ENCODE peak calls at places on chromosomes 3 and 15, in six cellular contexts. X, K, M, P, Z and R are unnamed samples.

GRCh38 chr3:56365905-56366640 is 102.2 kb downstream of the ERC2 start:
- DNase-seq in X (no peak), K (no peak), M (no peak), P (no peak), Z (peak; percentile 10), R (no peak)

GRCh38 chr3:190167936-190168680 is 47.4 kb upstream of the P3H2 start:
- DNase-seq in X (no peak), K (no peak), M (no peak), P (no peak), Z (no peak), R (no peak)

GRCh38 chr15:87863152-87863551 is 393.4 kb downstream of the NTRK3 start:
- DNase-seq in X (no peak), K (no peak), M (no peak), P (no peak), Z (no peak), R (no peak)

GRCh38 chr3:8343058-8343457 is 158.6 kb upstream of the LMCD1 start:
- DNase-seq in X (no peak), K (no peak), M (no peak), P (no peak), Z (no peak), R (no peak)

GRCh38 chr3:5013021-5013906 is 34.0 kb downstream of the BHLHE40 start:
- DNase-seq in X (no peak), K (peak; percentile 65), M (peak; percentile 85), P (peak; percentile 39), Z (no peak), R (no peak)

GRCh38 chr15:88974392-88974791 is 61.2 kb upstream of the MFGE8 start:
- DNase-seq in X (no peak), K (no peak), M (no peak), P (no peak), Z (no peak), R (no peak)

GRCh38 chr15:41933771-41934170 is 38.6 kb downstream of the EHD4 start:
- DNase-seq in X (no peak), K (no peak), M (peak; percentile 61), P (no peak), Z (no peak), R (no peak)

GRCh38 chr15:82804575-82804949 is 1.3 kb downstream of the FSD2 start:
- DNase-seq in X (no peak), K (no peak), M (no peak), P (no peak), Z (no peak), R (no peak)

GRCh38 chr3:101202640-101203039 is 117.7 kb downstream of the IMPG2 start:
- DNase-seq in X (no peak), K (no peak), M (no peak), P (no peak), Z (no peak), R (no peak)

GRCh38 chr3:48695113-48695753 is 9.5 kb upstream of the NCKIPSD start:
- DNase-seq in X (no peak), K (no peak), M (no peak), P (no peak), Z (no peak), R (no peak)

GRCh38 chr3:59142581-59142980 is 92.8 kb upstream of the CFAP20DC start:
- DNase-seq in X (no peak), K (no peak), M (no peak), P (no peak), Z (no peak), R (no peak)

GRCh38 chr3:11569156-11569741 is 74.5 kb downstream of the VGLL4 start:
- DNase-seq in X (no peak), K (no peak), M (no peak), P (no peak), Z (no peak), R (no peak)

GRCh38 chr3:11566916-11567315 is 76.8 kb downstream of the VGLL4 start:
- DNase-seq in X (no peak), K (no peak), M (no peak), P (no peak), Z (peak; percentile 58), R (no peak)

GRCh38 chr3:11568503-11569155 is 75.1 kb downstream of the VGLL4 start:
- DNase-seq in X (no peak), K (no peak), M (peak; percentile 59), P (no peak), Z (no peak), R (no peak)

GRCh38 chr3:11566478-11566877 is 77.2 kb downstream of the VGLL4 start:
- DNase-seq in X (no peak), K (no peak), M (no peak), P (no peak), Z (no peak), R (no peak)

DNA sequence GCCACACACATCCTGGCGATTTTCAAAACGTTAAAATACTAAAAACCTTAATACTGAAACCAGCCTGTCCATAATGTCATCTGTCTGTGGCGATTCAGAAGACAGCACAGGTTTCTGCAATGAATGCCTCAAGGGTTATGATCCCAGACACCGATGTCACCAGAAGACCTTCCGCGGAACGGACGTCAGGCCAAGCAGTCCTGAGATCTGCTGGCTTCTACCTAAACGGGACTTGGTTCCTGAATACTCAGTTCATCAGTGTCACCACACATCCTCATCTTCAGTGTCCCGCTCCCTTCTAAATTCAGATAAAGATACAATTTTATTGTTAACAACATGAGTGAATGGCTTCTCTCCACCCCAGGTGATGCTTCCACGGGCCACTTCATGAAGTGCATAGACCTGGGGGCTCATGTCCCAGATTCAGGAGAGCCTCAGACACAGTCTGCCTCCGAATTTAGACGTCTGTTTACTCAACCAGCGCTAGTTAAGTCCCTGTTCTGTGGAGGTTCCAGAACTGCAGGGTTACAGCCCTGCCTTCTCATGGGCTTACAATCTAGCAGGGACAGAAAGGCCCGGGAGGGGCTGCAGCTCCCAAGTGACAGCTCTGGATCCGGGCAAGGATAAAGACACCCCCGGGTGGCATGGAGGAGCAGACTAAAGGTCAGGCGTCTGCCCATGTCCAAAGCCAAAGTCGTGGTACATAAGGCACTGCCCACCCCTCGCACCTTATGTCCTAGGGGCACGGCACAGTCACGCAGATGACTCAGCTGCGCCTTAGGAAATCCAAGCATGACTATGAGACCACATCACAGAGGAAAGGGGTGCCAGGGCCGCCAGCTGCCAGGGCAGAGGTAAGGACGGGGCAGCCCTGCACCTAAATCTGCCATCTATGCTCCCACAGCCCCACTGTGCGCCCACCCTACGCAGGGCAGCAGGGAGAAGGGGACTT is 75.9 kb downstream of the VGLL4 start:
- DNase-seq in X (no peak), K (no peak), M (peak; percentile 80), P (no peak), Z (no peak), R (no peak)
- H3K4me3 ChIP-seq in X (no peak overlapping the region), K (peak overlapping the region; percentile 29), M (peak overlapping the region; percentile 52), P (no peak overlapping the region), Z (no peak overlapping the region), R (no peak overlapping the region)

GRCh38 chr3:170766823-170767575 is 103.0 kb downstream of the RPL22L1 start:
- DNase-seq in X (no peak), K (no peak), M (no peak), P (no peak), Z (no peak), R (no peak)

GRCh38 chr3:170767576-170767941 is 102.4 kb downstream of the RPL22L1 start:
- DNase-seq in X (no peak), K (no peak), M (no peak), P (no peak), Z (no peak), R (no peak)

GRCh38 chr3:170765419-170766078 is 104.4 kb downstream of the RPL22L1 start:
- DNase-seq in X (no peak), K (no peak), M (no peak), P (no peak), Z (no peak), R (no peak)

GRCh38 chr3:170768334-170768801 is 101.6 kb downstream of the RPL22L1 start:
- DNase-seq in X (no peak), K (no peak), M (no peak), P (no peak), Z (no peak), R (no peak)

DNA sequence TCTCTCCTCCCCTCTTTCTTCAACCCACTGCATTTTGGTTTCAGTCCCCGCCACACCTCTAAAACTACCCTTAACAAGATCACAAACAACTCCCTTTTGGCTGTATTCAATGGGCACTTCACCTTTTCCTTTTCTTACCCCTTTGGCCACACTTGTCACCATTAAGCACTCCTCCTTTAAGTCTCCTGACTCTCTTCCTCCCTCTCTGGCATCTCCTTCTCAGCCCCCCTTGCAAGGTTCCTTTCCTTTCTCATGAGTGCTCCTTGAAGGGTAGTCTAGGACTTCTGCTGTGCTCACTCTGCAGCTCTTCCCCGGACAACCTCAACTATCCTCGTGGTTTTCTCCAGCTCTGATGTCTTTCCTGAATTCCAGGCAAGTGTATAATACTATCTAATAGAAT is 103.7 kb downstream of the RPL22L1 start:
- DNase-seq in X (no peak), K (no peak), M (no peak), P (no peak), Z (no peak), R (no peak)
- H3K4me3 ChIP-seq in X (no peak overlapping the region), K (no peak overlapping the region), M (no peak overlapping the region), P (no peak overlapping the region), Z (no peak overlapping the region), R (no peak overlapping the region)

DNA sequence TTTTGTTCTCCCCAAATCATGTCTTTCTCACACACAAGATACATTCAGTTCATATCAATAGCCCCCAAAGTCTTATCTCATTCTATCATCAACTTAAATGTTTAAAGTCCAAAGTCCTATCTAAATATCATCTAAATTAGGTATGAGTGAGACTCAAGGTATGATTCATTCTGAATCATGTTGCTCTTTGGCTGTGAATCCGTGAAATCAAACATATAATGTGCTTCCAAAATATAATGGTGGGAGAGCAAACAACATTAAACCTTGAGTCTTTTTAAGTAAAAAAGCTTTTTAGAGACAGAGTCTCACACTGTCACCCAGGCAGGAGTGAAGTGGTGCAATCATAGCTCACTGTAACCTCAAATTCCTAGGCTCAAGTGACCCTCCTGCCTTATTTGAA is 139.1 kb downstream of the SAMMSON start:
- DNase-seq in X (no peak), K (no peak), M (no peak), P (no peak), Z (no peak), R (no peak)
- H3K4me3 ChIP-seq in X (no peak overlapping the region), K (no peak overlapping the region), M (no peak overlapping the region), P (no peak overlapping the region), Z (no peak overlapping the region), R (no peak overlapping the region)

GRCh38 chr3:195173696-195174095 is 97.3 kb downstream of the XXYLT1 start:
- DNase-seq in X (no peak), K (no peak), M (no peak), P (no peak), Z (no peak), R (no peak)
- H3K4me3 ChIP-seq in X (no peak overlapping the region), K (no peak overlapping the region), M (no peak overlapping the region), P (no peak overlapping the region), Z (no peak overlapping the region), R (no peak overlapping the region)

DNA sequence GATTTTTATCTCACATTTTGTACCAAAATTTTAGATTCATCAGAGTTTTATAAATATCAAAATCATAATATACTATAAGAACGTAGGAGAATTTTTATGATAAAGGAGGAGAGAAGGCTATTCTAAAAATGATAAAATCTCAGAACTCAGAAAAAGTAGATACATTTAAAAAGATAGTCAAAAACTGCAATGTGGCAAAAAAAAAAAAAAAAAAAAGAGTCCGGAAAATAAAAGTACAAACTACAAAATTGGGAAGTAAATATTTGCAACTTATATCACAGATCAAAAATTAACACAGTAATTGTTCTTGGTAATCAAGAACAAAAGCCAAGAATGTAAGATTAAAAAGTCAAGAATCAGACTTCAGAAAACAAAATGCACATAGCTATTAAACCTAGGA is 332.1 kb downstream of the MCTP2 start:
- DNase-seq in X (no peak), K (no peak), M (no peak), P (no peak), Z (no peak), R (no peak)
- H3K4me3 ChIP-seq in X (no peak overlapping the region), K (no peak overlapping the region), M (no peak overlapping the region), P (no peak overlapping the region), Z (no peak overlapping the region), R (no peak overlapping the region)